ENCODE peak calls at places on chromosomes 2 and 18, in ten cellular contexts. One of them, this sample, is unnamed.

GRCh38 chr2:15412779-15413178 is 148.4 kb downstream of the NBAS start:
- DNase-seq in NCI-H345: no peak
- DNase-seq in cardiac muscle cell: peak
- DNase-seq in SJSA1: no peak
- DNase-seq in AG04449: no peak
- DNase-seq in naive thymus-derived CD8-positive, alpha-beta T cell: no peak
- DNase-seq in NCI-H1092 treated with DMSO at 0.1 percent for 48 hours: no peak
- DNase-seq in T1000: no peak
- DNase-seq in NCI-H1694 treated with DMSO at 0.1 percent for 48 hours: no peak
- DNase-seq in stimulated activated CD4-positive, alpha-beta T cell treated with anti-CD3 and anti-CD28 coated beads, Interleukin-4, amount 100 ng/mL, for 48 hours: no peak
- DNase-seq in this sample: no peak

GRCh38 chr2:20622296-20622686 is 28.6 kb downstream of the HS1BP3 start:
- DNase-seq in naive thymus-derived CD8-positive, alpha-beta T cell: no peak
- DNase-seq in SJSA1: no peak
- DNase-seq in AG04449: no peak
- DNase-seq in NCI-H345: no peak
- DNase-seq in NCI-H1092 treated with DMSO at 0.1 percent for 48 hours: no peak
- DNase-seq in cardiac muscle cell: no peak
- DNase-seq in NCI-H1694 treated with DMSO at 0.1 percent for 48 hours: no peak
- DNase-seq in stimulated activated CD4-positive, alpha-beta T cell treated with anti-CD3 and anti-CD28 coated beads, Interleukin-4, amount 100 ng/mL, for 48 hours: no peak
- DNase-seq in T1000: no peak
- DNase-seq in this sample: no peak

GRCh38 chr2:68362069-68362468 is 3.0 kb upstream of the PLEK start:
- DNase-seq in SJSA1: peak
- DNase-seq in NCI-H1092 treated with DMSO at 0.1 percent for 48 hours: peak
- DNase-seq in T1000: peak
- DNase-seq in AG04449: no peak
- DNase-seq in NCI-H1694 treated with DMSO at 0.1 percent for 48 hours: peak
- DNase-seq in stimulated activated CD4-positive, alpha-beta T cell treated with anti-CD3 and anti-CD28 coated beads, Interleukin-4, amount 100 ng/mL, for 48 hours: peak
- DNase-seq in cardiac muscle cell: peak
- DNase-seq in naive thymus-derived CD8-positive, alpha-beta T cell: peak
- DNase-seq in NCI-H345: peak
- DNase-seq in this sample: peak

GRCh38 chr2:223969856-223970255 is 12.6 kb downstream of the MRPL44 start:
- DNase-seq in NCI-H345: no peak
- DNase-seq in T1000: no peak
- DNase-seq in cardiac muscle cell: no peak
- DNase-seq in stimulated activated CD4-positive, alpha-beta T cell treated with anti-CD3 and anti-CD28 coated beads, Interleukin-4, amount 100 ng/mL, for 48 hours: no peak
- DNase-seq in NCI-H1694 treated with DMSO at 0.1 percent for 48 hours: no peak
- DNase-seq in naive thymus-derived CD8-positive, alpha-beta T cell: no peak
- DNase-seq in NCI-H1092 treated with DMSO at 0.1 percent for 48 hours: no peak
- DNase-seq in AG04449: no peak
- DNase-seq in SJSA1: no peak
- DNase-seq in this sample: peak

GRCh38 chr2:234691968-234692955 is 195.4 kb upstream of the ARL4C start:
- DNase-seq in SJSA1: no peak
- DNase-seq in NCI-H345: peak
- DNase-seq in NCI-H1694 treated with DMSO at 0.1 percent for 48 hours: no peak
- DNase-seq in NCI-H1092 treated with DMSO at 0.1 percent for 48 hours: peak
- DNase-seq in AG04449: no peak
- DNase-seq in cardiac muscle cell: no peak
- DNase-seq in naive thymus-derived CD8-positive, alpha-beta T cell: no peak
- DNase-seq in T1000: no peak
- DNase-seq in stimulated activated CD4-positive, alpha-beta T cell treated with anti-CD3 and anti-CD28 coated beads, Interleukin-4, amount 100 ng/mL, for 48 hours: no peak
- DNase-seq in this sample: no peak

GRCh38 chr2:74045454-74045853 is 60.7 kb downstream of the TET3 start:
- DNase-seq in SJSA1: no peak
- DNase-seq in NCI-H1694 treated with DMSO at 0.1 percent for 48 hours: no peak
- DNase-seq in T1000: no peak
- DNase-seq in naive thymus-derived CD8-positive, alpha-beta T cell: no peak
- DNase-seq in stimulated activated CD4-positive, alpha-beta T cell treated with anti-CD3 and anti-CD28 coated beads, Interleukin-4, amount 100 ng/mL, for 48 hours: no peak
- DNase-seq in NCI-H1092 treated with DMSO at 0.1 percent for 48 hours: no peak
- DNase-seq in cardiac muscle cell: peak
- DNase-seq in NCI-H345: no peak
- DNase-seq in AG04449: no peak
- DNase-seq in this sample: no peak

GRCh38 chr18:9232977-9233376 is 96.4 kb downstream of the ANKRD12 start:
- DNase-seq in naive thymus-derived CD8-positive, alpha-beta T cell: no peak
- DNase-seq in stimulated activated CD4-positive, alpha-beta T cell treated with anti-CD3 and anti-CD28 coated beads, Interleukin-4, amount 100 ng/mL, for 48 hours: no peak
- DNase-seq in cardiac muscle cell: no peak
- DNase-seq in NCI-H345: no peak
- DNase-seq in AG04449: no peak
- DNase-seq in SJSA1: no peak
- DNase-seq in NCI-H1694 treated with DMSO at 0.1 percent for 48 hours: no peak
- DNase-seq in NCI-H1092 treated with DMSO at 0.1 percent for 48 hours: no peak
- DNase-seq in T1000: no peak
- DNase-seq in this sample: no peak

GRCh38 chr2:26355038-26355995 is 8.7 kb upstream of the ADGRF3 start:
- DNase-seq in NCI-H1694 treated with DMSO at 0.1 percent for 48 hours: no peak
- DNase-seq in naive thymus-derived CD8-positive, alpha-beta T cell: no peak
- DNase-seq in T1000: no peak
- DNase-seq in NCI-H345: no peak
- DNase-seq in cardiac muscle cell: peak
- DNase-seq in AG04449: peak
- DNase-seq in stimulated activated CD4-positive, alpha-beta T cell treated with anti-CD3 and anti-CD28 coated beads, Interleukin-4, amount 100 ng/mL, for 48 hours: no peak
- DNase-seq in SJSA1: peak
- DNase-seq in NCI-H1092 treated with DMSO at 0.1 percent for 48 hours: no peak
- DNase-seq in this sample: peak